ENCODE peak calls at places on chromosomes 13 and 19, in five cellular contexts. E is WTC11, Y is progenitor cell of endocrine pancreas, F is T-helper 22 cell, M is NCI-H2107. A is an unnamed sample.

GRCh38 chr13:39540929-39541605 is 61.9 kb downstream of the LHFPL6 start:
- DNase-seq in E (no peak), Y (no peak), F (no peak), M (no peak), A (no peak)

GRCh38 chr13:90696254-90696653 is 651.2 kb upstream of the MIR17HG start:
- DNase-seq in E (no peak), Y (no peak), F (no peak), M (no peak), A (no peak)

GRCh38 chr13:57813641-57814040 is 182.1 kb downstream of the PCDH17 start:
- DNase-seq in E (no peak), Y (no peak), F (no peak), M (no peak), A (no peak)

GRCh38 chr19:18306209-18306902 is 16.5 kb downstream of the LSM4 start:
- DNase-seq in E (no peak), Y (no peak), F (no peak), M (no peak), A (no peak)

GRCh38 chr19:12785431-12786011 is 5.8 kb upstream of the JUNB start:
- DNase-seq in E (no peak), Y (no peak), F (no peak), M (no peak), A (no peak)

GRCh38 chr13:80989770-80990169 is 648.8 kb upstream of the SPRY2 start:
- DNase-seq in E (no peak), Y (no peak), F (no peak), M (no peak), A (no peak)

GRCh38 chr19:12159773-12160414 is 3.0 kb upstream of the ZNF136 start:
- DNase-seq in E (peak; percentile 57), Y (no peak), F (no peak), M (no peak), A (no peak)

GRCh38 chr19:44282846-44283245 is 22.0 kb downstream of the ZNF235 start:
- DNase-seq in E (no peak), Y (no peak), F (no peak), M (no peak), A (no peak)

GRCh38 chr19:4581381-4582111 is 22.1 kb upstream of the SEMA6B start:
- DNase-seq in E (peak; percentile 64), Y (no peak), F (no peak), M (no peak), A (no peak)

GRCh38 chr19:39355253-39355652 is 13.0 kb downstream of the SAMD4B start:
- DNase-seq in E (no peak), Y (no peak), F (no peak), M (no peak), A (no peak)

GRCh38 chr13:97944396-97945029 is 9.0 kb upstream of the IPO5 start:
- DNase-seq in E (no peak), Y (no peak), F (no peak), M (no peak), A (no peak)

GRCh38 chr19:27733551-27734266 is 1479.2 kb downstream of the UQCRFS1 start:
- DNase-seq in E (no peak), Y (no peak), F (no peak), M (no peak), A (no peak)

GRCh38 chr13:51452391-51453307 is at the start of gene INTS6:
- DNase-seq in E (peak; percentile 99), Y (peak; percentile 97), F (peak; percentile 99), M (peak; percentile 96), A (peak; percentile 98)

GRCh38 chr19:16449330-16449961 is 22.3 kb downstream of the EPS15L1 start:
- DNase-seq in E (no peak), Y (no peak), F (no peak), M (no peak), A (no peak)

GRCh38 chr13:77815330-77815729 is 103.3 kb downstream of the EDNRB start:
- DNase-seq in E (no peak), Y (no peak), F (no peak), M (no peak), A (no peak)

GRCh38 chr19:49361438-49362047 is 673 bp downstream of the TEAD2 start:
- DNase-seq in E (peak; percentile 72), Y (peak; percentile 68), F (no peak), M (no peak), A (no peak)

GRCh38 chr19:14117668-14118164 is at the start of gene PRKACA:
- DNase-seq in E (peak; percentile 99), Y (peak; percentile 98), F (peak; percentile 98), M (peak; percentile 90), A (peak; percentile 94)

GRCh38 chr13:41622545-41623429 is 165.4 kb downstream of the RGCC start:
- DNase-seq in E (no peak), Y (no peak), F (no peak), M (no peak), A (no peak)

GRCh38 chr13:20573186-20573585 is 6.2 kb downstream of the IFT88 start:
- DNase-seq in E (no peak), Y (no peak), F (no peak), M (no peak), A (no peak)

GRCh38 chr19:8204961-8205360 is 4.2 kb upstream of the CERS4 start:
- DNase-seq in E (peak; percentile 24), Y (no peak), F (no peak), M (peak; percentile 57), A (peak; percentile 86)

GRCh38 chr19:9877775-9878510 is 42.8 kb downstream of the PIN1 start:
- DNase-seq in E (no peak), Y (no peak), F (no peak), M (no peak), A (no peak)

GRCh38 chr13:32212420-32212819 is 102.7 kb downstream of the ZAR1L start:
- DNase-seq in E (no peak), Y (no peak), F (no peak), M (no peak), A (no peak)

GRCh38 chr19:13492128-13492527 is 14.2 kb downstream of the CACNA1A start:
- DNase-seq in E (no peak), Y (no peak), F (no peak), M (no peak), A (no peak)

GRCh38 chr13:87093399-87093798 is 577.8 kb upstream of the SLITRK5 start:
- DNase-seq in E (no peak), Y (no peak), F (no peak), M (no peak), A (no peak)

GRCh38 chr13:94239135-94239534 is 240.3 kb downstream of the DCT start:
- DNase-seq in E (no peak), Y (no peak), F (no peak), M (no peak), A (no peak)

GRCh38 chr13:111034811-111035210 is 80.3 kb upstream of the ARHGEF7 start:
- DNase-seq in E (no peak), Y (no peak), F (no peak), M (no peak), A (no peak)

GRCh38 chr13:80132741-80133601 is 208.0 kb downstream of the SPRY2 start:
- DNase-seq in E (no peak), Y (peak; percentile 43), F (no peak), M (no peak), A (no peak)

GRCh38 chr19:21824679-21825078 is 11.3 kb downstream of the ZNF43 start:
- DNase-seq in E (no peak), Y (no peak), F (no peak), M (no peak), A (no peak)

GRCh38 chr13:75368167-75368566 is 113.8 kb downstream of the TBC1D4 start:
- DNase-seq in E (no peak), Y (no peak), F (no peak), M (no peak), A (no peak)

GRCh38 chr19:5097959-5098623 is 129.2 kb downstream of the KDM4B start:
- DNase-seq in E (no peak), Y (no peak), F (no peak), M (no peak), A (no peak)

GRCh38 chr19:43776285-43776684 is 4.5 kb downstream of the KCNN4 start:
- DNase-seq in E (no peak), Y (no peak), F (no peak), M (no peak), A (no peak)